ENCODE peak calls at places on chromosomes 3 and 15, in four cellular contexts. D is IMR-90, H is H9, L is H1. B is an unnamed sample.

GRCh38 chr15:80743189-80743833 is 35.9 kb upstream of the CEMIP start:
- DNase-seq in D (peak), H (no peak), L (no peak), B (no peak)

GRCh38 chr3:190345027-190345821 is 23.0 kb upstream of the CLDN1 start:
- DNase-seq in D (peak), H (no peak), L (no peak), B (peak)

GRCh38 chr3:151327571-151328198 is 1.7 kb downstream of the P2RY13 start:
- DNase-seq in D (peak), H (no peak), L (no peak), B (no peak)

GRCh38 chr3:55519016-55519415 is 31.9 kb upstream of the WNT5A start:
- DNase-seq in D (peak), H (no peak), L (no peak), B (no peak)

GRCh38 chr3:27521179-27521871 is 37.1 kb upstream of the SLC4A7 start:
- DNase-seq in D (peak), H (no peak), L (no peak), B (no peak)

GRCh38 chr15:72319360-72319984 is 485 bp downstream of the CELF6 start:
- DNase-seq in D (peak), H (peak), L (peak), B (peak)

GRCh38 chr3:152121292-152121654 is 147.5 kb upstream of the MBNL1 start:
- DNase-seq in D (peak), H (no peak), L (no peak), B (no peak)

GRCh38 chr3:12948891-12949711 is 107.7 kb upstream of the RPL32 start:
- DNase-seq in D (peak), H (no peak), L (no peak), B (no peak)

GRCh38 chr3:157494581-157495281 is 8.5 kb downstream of the VEPH1 start:
- DNase-seq in D (peak), H (no peak), L (no peak), B (no peak)

GRCh38 chr15:65363766-65364165 is 14.0 kb downstream of the IGDCC3 start:
- DNase-seq in D (no peak), H (no peak), L (no peak), B (no peak)
- H3K56ac ChIP-seq in D (no peak), H (no peak), L (no peak), B (peak)

DNA sequence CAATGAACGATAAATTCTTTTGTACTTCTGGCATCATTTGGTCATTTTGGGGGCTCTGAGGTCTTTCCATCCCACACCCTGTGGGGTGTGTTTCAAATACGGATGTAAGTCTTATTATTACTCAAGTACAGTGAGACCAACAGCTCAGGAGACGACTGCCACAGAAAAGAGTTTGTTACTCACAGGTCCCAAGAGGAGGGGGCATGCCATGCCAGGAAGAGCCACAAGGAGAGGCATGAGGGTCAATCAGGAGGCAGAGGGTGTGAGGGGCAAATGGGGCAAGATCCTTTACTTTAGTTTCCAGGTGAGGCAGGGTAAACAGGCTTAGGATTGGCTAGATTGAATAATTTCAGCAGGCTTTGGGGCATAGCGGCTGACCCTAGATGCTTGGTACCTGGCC is 21.6 kb downstream of the TRH start:
- DNase-seq in D (no peak), H (no peak), L (no peak), B (no peak)
- H3K56ac ChIP-seq in D (no peak), H (no peak), L (no peak), B (no peak)

GRCh38 chr3:115709135-115709534 is 85.8 kb downstream of the GAP43 start:
- DNase-seq in D (no peak), H (no peak), L (no peak), B (no peak)
- H3K56ac ChIP-seq in D (no peak), H (no peak), L (no peak), B (no peak)

GRCh38 chr3:195143221-195143620 is 127.7 kb downstream of the XXYLT1 start:
- DNase-seq in D (no peak), H (no peak), L (no peak), B (no peak)
- H3K56ac ChIP-seq in D (no peak), H (no peak), L (no peak), B (no peak)

GRCh38 chr15:73876779-73877178 is 3.4 kb downstream of the TBC1D21 start:
- DNase-seq in D (no peak), H (no peak), L (no peak), B (peak)
- H3K56ac ChIP-seq in D (no peak), H (no peak), L (no peak), B (no peak)

DNA sequence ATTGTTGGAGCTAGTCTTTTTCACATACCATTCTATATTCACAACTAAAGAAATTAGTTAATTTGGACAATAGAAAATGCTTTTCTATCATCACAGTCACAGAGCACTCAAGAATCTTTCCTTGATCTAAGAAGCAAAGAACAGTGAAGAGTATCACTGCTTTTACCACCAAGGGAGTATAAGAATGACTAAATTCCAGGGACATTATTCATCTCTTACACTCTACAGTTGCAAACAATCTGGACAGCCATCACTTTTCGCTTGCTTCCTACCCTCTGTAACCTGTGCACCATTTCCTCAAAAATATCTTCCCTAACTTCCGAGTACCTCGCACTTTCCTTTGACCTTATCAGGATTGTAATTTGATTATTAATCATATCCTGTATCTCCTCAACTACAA is 359.5 kb upstream of the TMCO5A start:
- DNase-seq in D (no peak), H (no peak), L (no peak), B (peak)
- H3K56ac ChIP-seq in D (no peak), H (no peak), L (no peak), B (no peak)

GRCh38 chr3:96466441-96466840 is 348.0 kb upstream of the EPHA6 start:
- DNase-seq in D (no peak), H (no peak), L (no peak), B (no peak)
- H3K56ac ChIP-seq in D (no peak), H (no peak), L (no peak), B (no peak)

GRCh38 chr3:197368821-197369220 is 70.4 kb upstream of the DLG1 start:
- DNase-seq in D (no peak), H (no peak), L (no peak), B (no peak)
- H3K56ac ChIP-seq in D (no peak), H (no peak), L (no peak), B (no peak)

GRCh38 chr3:134464693-134465385 is 20.9 kb downstream of the ANAPC13 start:
- DNase-seq in D (no peak), H (peak), L (no peak), B (peak)

GRCh38 chr3:134463676-134464611 is 21.8 kb downstream of the ANAPC13 start:
- DNase-seq in D (peak), H (peak), L (peak), B (peak)

GRCh38 chr3:134462236-134463059 is 23.3 kb downstream of the ANAPC13 start:
- DNase-seq in D (peak), H (no peak), L (no peak), B (no peak)

GRCh38 chr3:134468519-134468918 is 17.3 kb downstream of the ANAPC13 start:
- DNase-seq in D (no peak), H (no peak), L (no peak), B (no peak)

GRCh38 chr3:134466366-134466765 is 19.4 kb downstream of the ANAPC13 start:
- DNase-seq in D (no peak), H (no peak), L (no peak), B (no peak)
- H3K56ac ChIP-seq in D (no peak), H (no peak), L (no peak), B (no peak)